ENCODE peak calls at places on chromosomes 4 and X, in nine cellular contexts. G, I, D, C, P, K, H, B and Z are unnamed samples.

GRCh38 chrX:10755477-10756334 is 135.3 kb upstream of the MID1 start:
- DNase-seq in G (no peak), I (peak), D (no peak), C (peak), P (peak), K (no peak), H (no peak), B (peak), Z (no peak)

GRCh38 chr4:24770111-24770584 is 25.2 kb upstream of the SOD3 start:
- DNase-seq in G (peak), I (peak), D (no peak), C (peak), P (no peak), K (no peak), H (no peak), B (no peak), Z (no peak)

GRCh38 chrX:23788946-23789345 is 6.0 kb downstream of the SAT1 start:
- DNase-seq in G (no peak), I (no peak), D (no peak), C (no peak), P (no peak), K (no peak), H (no peak), B (no peak), Z (no peak)

GRCh38 chr4:149768477-149768876 is 47.2 kb downstream of the IQCM start:
- DNase-seq in G (no peak), I (no peak), D (no peak), C (no peak), P (no peak), K (no peak), H (no peak), B (no peak), Z (no peak)

GRCh38 chr4:48008021-48008596 is 8.4 kb downstream of the CNGA1 start:
- DNase-seq in G (no peak), I (no peak), D (no peak), C (peak), P (no peak), K (no peak), H (no peak), B (no peak), Z (no peak)

GRCh38 chrX:44621088-44621487 is 78.4 kb upstream of the FUNDC1 start:
- DNase-seq in G (no peak), I (no peak), D (no peak), C (no peak), P (no peak), K (no peak), H (no peak), B (no peak), Z (no peak)

GRCh38 chrX:81174286-81174685 is 27.4 kb downstream of the HMGN5 start:
- DNase-seq in G (no peak), I (peak), D (no peak), C (no peak), P (no peak), K (no peak), H (peak), B (no peak), Z (no peak)

GRCh38 chr4:7094931-7095330 is 27.1 kb upstream of the GRPEL1 start:
- DNase-seq in G (no peak), I (peak), D (no peak), C (no peak), P (no peak), K (no peak), H (no peak), B (no peak), Z (no peak)

GRCh38 chrX:119997570-119997969 is 54.0 kb upstream of the NKAP start:
- DNase-seq in G (no peak), I (no peak), D (no peak), C (no peak), P (no peak), K (no peak), H (no peak), B (no peak), Z (no peak)

GRCh38 chrX:132365490-132365889 is 123.3 kb downstream of the MBNL3 start:
- DNase-seq in G (no peak), I (no peak), D (no peak), C (no peak), P (no peak), K (no peak), H (no peak), B (no peak), Z (no peak)

GRCh38 chr4:83626245-83626843 is 90.4 kb downstream of the GPAT3 start:
- DNase-seq in G (no peak), I (no peak), D (no peak), C (no peak), P (no peak), K (no peak), H (no peak), B (no peak), Z (no peak)

GRCh38 chr4:184331155-184331995 is 113.7 kb upstream of the ENPP6 start:
- DNase-seq in G (no peak), I (no peak), D (no peak), C (no peak), P (no peak), K (no peak), H (no peak), B (no peak), Z (no peak)

GRCh38 chrX:106246511-106246910 is 78.4 kb downstream of the PWWP3B start:
- DNase-seq in G (no peak), I (no peak), D (no peak), C (no peak), P (no peak), K (no peak), H (no peak), B (no peak), Z (no peak)

GRCh38 chrX:101659601-101660063 is at the start of gene ARMCX2:
- DNase-seq in G (peak), I (peak), D (no peak), C (peak), P (no peak), K (no peak), H (no peak), B (peak), Z (peak)